ENCODE peak calls at places on chromosomes 16 and 17, in five cellular contexts. E is PC-3, C is AG09309, Z is GM23248, D is kidney epithelial cell. W is an unnamed sample.

GRCh38 chr17:27993161-27993695 is 49.2 kb upstream of the NLK start:
- DNase-seq in E (no peak), C (no peak), Z (no peak), D (no peak), W (no peak)

GRCh38 chr17:18270046-18270850 is 9.8 kb downstream of the MIEF2 start:
- DNase-seq in E (no peak), C (no peak), Z (no peak), D (no peak), W (no peak)

GRCh38 chr17:75712480-75712879 is 8.8 kb upstream of the ITGB4 start:
- DNase-seq in E (peak), C (no peak), Z (peak), D (no peak), W (no peak)

GRCh38 chr17:10875411-10875810 is 37.5 kb upstream of the PIRT start:
- DNase-seq in E (peak), C (no peak), Z (peak), D (no peak), W (no peak)

GRCh38 chr16:8355714-8356113 is 234.6 kb downstream of the TMEM114 start:
- DNase-seq in E (no peak), C (no peak), Z (no peak), D (no peak), W (no peak)

GRCh38 chr17:56583772-56584171 is 9.7 kb upstream of the NOG start:
- DNase-seq in E (no peak), C (no peak), Z (no peak), D (no peak), W (no peak)

GRCh38 chr17:82023447-82024241 is 539 bp downstream of the LRRC45 start:
- DNase-seq in E (no peak), C (no peak), Z (peak), D (no peak), W (no peak)

GRCh38 chr17:34637548-34638525 is 58.5 kb downstream of the TMEM132E start:
- DNase-seq in E (peak), C (peak), Z (peak), D (peak), W (peak)

GRCh38 chr16:56841233-56841632 is 23.8 kb upstream of the SLC12A3 start:
- DNase-seq in E (no peak), C (peak), Z (peak), D (no peak), W (no peak)

GRCh38 chr17:45428954-45429337 is 3.7 kb downstream of the ARHGAP27 start:
- DNase-seq in E (no peak), C (no peak), Z (no peak), D (no peak), W (no peak)

GRCh38 chr17:50872710-50873424 is 6.7 kb upstream of the TOB1 start:
- DNase-seq in E (no peak), C (no peak), Z (peak), D (no peak), W (no peak)

GRCh38 chr17:19538095-19539039 is 4.7 kb downstream of the SLC47A1 start:
- DNase-seq in E (no peak), C (no peak), Z (no peak), D (no peak), W (no peak)

GRCh38 chr16:52068447-52069074 is 478.4 kb downstream of the TOX3 start:
- DNase-seq in E (peak), C (no peak), Z (peak), D (no peak), W (no peak)

GRCh38 chr17:16652847-16653366 is 743 bp downstream of the ZNF624 start:
- DNase-seq in E (peak), C (no peak), Z (no peak), D (no peak), W (no peak)

GRCh38 chr17:76471498-76472257 is 4.3 kb downstream of the AANAT start:
- DNase-seq in E (no peak), C (no peak), Z (no peak), D (no peak), W (no peak)

GRCh38 chr16:88884569-88885271 is 18.3 kb upstream of the PABPN1L start:
- DNase-seq in E (no peak), C (no peak), Z (no peak), D (no peak), W (no peak)

GRCh38 chr17:82358467-82359350 is at the start of gene TEX19:
- DNase-seq in E (peak), C (no peak), Z (no peak), D (no peak), W (no peak)

GRCh38 chr17:40330850-40331470 is 22.0 kb downstream of the RARA start:
- DNase-seq in E (no peak), C (no peak), Z (no peak), D (no peak), W (no peak)
- H3K4me3 ChIP-seq in E (no peak), C (no peak), Z (no peak), D (no peak), W (no peak)

DNA sequence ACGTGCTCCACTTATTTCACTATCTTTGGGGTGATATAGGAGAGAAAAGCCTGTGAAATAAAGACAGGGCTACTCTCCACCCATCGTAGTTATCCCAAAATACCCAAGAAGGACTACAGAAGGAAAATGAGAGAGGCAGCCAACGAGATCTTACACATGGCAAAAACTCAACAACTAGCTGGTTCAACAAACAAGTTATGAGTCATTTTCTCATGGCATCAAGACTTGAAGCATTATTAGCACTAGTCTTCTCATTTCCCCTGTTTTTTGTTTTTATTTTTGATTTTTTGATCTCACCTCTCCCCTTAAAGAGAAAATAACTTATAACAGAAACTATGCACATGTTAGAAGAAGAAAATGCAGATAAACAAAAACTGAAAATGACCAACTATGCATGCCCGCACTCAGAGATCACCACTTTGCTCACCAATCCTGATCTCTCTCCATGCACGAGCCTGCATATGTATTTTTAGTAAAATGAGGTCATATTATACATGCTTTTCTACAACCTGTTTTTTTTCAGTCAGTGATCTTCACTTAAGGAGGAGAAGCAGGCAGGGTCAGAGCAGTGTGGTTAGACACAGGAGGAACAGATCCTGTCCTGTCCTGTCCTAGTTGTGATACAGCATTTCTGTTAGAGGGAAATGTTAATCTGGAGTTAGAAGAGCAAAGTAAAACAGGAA is 22.8 kb downstream of the FAM117A start:
- DNase-seq in E (no peak), C (no peak), Z (peak), D (no peak), W (no peak)
- H3K4me3 ChIP-seq in E (no peak), C (no peak), Z (no peak), D (no peak), W (no peak)

DNA sequence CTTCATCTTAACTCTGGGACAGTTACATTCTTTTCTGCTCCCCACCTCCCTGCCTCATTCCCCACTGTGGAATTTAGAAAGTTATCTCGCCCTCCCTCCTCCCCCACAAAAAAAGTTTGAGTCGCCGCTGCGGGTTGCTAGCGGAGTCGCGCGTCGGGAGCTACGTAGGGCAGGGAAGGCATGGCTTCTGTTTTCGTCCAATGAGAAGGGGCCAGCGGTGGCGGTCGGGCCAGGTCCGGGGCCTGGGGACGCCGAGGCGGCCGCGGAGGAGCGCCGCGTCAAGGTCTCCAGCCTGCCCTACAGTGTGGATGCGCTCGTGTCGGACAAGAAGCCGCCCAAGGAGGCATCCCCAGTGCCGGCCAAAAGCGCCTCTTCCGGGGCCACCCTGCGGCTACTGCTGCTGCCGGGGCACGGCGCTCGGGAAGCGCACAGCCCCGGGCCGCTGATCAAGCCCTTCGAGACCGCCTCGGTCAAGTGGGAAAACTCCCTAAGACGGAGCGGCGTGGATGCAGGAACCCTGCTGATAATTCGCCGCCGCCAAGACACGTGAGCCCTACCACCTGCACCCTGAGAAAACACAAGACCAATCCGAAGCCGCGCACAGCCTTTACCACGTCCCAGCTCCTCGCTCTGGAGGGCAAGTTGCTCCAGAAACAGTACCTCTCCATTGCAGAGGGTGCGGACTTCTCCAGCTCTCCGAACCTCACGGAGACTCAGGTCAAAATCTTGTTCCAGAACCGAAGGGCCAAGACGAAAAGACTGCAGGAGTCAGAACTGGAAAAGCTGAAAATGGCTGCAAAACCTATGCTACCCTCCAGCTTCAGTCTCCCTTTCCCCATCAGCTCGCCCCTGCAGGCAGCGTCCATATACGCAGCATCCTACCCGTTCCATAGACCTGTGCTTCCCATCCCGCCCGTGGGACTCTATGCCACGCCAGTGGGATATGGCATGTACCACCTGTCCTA is 8.9 kb downstream of the OR4D1 start:
- DNase-seq in E (no peak), C (no peak), Z (peak), D (no peak), W (no peak)
- H3K4me3 ChIP-seq in E (no peak), C (no peak), Z (peak), D (no peak), W (peak)

DNA sequence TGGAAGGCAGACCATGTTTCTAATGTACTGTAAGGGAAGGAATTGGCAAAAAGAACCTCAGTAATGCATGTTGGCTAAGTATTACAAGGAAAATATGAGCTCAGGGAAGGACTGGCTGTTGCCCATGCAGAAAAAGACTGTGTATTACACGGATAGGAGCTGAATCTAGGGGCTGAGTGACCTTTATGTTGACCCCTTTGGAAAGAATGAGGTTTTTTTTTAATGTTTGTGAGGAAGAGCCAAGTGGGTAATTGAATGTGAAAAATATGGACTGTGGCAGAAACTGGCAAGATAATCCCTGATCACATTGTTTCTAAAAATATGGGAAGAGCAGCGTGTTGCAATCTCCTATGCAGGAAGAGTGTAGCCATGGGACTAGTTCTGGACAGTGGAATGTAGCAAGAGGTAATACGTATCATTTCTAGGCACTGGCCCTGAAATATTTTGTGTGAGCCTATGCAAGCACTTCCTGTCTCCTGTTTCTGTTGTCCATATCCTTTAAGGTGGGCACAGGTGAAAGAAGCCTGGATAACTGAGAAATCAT is 95.0 kb upstream of the CNTNAP4 start:
- DNase-seq in E (no peak), C (no peak), Z (no peak), D (no peak), W (no peak)
- H3K4me3 ChIP-seq in E (no peak), C (no peak), Z (no peak), D (no peak), W (no peak)

DNA sequence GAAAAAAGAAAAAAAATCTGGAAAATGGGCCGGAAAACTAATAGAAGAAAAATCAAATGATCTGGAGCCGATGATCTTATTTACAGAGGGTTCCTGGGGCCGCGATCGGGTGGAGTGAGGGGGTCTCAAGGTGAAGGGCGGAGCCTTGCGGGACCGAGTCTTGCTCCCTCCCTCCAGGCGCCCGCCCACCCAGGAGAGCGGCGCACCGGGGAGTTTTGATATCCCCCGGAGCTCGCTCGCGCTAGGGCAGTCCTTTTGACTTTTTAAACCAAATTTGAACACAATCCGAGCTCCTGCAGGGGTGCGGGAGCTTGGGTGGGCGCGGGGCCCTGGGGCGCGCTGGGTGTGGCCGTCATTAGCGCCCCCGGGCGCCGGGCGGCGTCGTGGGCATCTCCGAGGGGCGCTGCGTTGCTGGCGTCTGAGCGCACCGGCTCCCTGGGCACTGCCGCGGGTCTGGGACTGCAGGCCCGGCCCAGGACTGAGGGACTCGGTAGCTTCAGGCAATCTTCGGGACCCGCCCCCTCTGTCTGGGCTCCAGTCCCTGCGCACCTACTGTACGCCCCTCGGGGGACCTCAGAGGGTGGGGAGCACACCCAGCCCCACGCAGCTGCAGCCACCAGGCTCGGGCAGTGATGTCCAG is 10.9 kb downstream of the MAF start:
- DNase-seq in E (no peak), C (no peak), Z (no peak), D (no peak), W (no peak)
- H3K4me3 ChIP-seq in E (no peak), C (no peak), Z (no peak), D (peak), W (no peak)

DNA sequence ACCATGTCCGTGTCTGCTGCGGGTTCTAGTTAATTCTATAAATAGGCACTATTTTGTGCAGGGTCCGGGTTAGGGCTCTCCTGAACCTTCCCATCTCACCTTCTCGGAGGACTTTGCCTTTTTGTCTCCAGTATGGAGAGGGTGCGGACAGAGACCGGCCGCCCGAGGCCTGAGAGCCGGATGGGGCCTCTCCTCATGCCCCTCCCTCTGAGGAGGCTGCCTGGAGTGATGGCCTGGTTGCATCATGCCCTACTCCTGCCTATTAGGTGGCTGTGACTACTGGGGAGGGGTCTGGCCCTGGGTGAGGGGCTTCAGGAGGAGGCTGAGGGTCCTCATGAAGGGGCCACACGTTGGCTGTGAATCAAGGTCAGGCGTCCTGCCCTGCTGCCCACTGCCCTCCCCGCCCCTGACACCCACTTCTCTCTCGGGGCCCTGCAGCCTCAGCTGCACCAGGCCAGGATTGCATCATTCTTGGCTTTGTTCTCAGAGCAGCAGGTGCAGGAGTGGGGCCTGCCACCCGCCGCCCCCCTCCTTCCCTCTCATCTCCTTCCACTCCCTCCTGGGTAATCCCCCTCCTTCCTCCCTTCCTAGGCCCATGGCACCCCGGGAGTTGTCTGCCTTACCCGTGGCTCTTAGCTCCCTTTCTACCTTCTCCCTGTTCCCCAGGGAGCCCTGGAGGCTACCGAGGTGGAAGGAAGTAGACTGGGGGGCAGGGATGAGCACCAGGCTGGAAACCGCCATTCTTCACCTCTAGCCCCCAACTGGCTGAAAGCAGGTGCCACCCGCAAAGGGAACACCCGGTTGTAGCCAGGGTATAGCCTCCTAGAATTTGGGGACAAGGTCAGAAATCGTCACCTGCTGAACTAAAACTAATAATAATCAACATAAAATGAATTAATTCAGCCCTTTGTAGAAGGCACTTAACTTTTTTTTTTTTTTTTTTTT is 12.7 kb upstream of the ARHGAP23 start:
- DNase-seq in E (peak), C (no peak), Z (peak), D (no peak), W (no peak)
- H3K4me3 ChIP-seq in E (peak), C (peak), Z (peak), D (no peak), W (peak)

DNA sequence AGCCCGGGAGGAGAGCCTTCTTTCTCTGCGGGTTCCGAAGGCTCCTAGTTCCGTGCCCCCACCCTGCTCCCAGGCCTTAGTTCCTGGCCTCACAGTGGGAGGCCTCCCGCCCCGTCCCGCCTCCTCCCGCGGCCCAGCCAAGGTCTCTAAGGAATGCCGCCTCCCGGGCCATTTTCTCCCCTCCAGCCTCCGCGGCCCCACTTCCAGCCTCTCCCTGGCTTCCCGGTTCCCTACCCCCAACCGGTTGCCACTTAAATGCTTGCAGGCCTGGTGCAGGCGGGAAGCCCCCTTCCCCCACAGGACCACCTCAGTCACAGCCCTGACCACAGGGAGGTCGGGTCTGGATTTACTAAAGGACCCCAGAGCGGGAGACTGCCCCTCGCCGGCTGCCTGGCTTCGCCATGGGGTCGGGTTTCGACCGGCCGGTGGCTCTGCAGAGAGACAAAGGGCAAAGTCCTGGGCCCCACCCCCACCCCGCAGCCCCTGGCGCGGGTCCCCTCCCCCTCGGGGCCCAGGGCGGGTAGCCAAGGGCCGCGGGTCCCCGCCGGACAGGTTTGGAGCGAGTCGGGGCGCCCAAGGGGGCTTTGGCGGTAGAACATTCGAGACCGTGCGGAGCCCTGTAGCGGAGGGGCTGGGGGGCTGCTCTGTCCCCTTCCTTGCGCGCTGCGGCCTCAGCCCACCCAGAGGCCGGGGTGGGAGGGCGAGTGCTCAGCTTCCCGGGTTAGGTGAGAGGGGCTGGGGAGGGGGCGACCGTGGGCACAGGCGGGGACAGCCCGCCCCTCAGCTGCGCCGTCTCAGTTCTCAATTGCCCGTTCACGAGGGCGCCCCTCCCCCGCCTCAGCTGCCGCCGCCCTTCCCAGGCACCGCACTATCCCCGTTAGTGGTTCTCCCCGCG is 16.4 kb downstream of the IGF2BP1 start:
- DNase-seq in E (no peak), C (no peak), Z (peak), D (no peak), W (no peak)
- H3K4me3 ChIP-seq in E (no peak), C (no peak), Z (peak), D (peak), W (peak)

DNA sequence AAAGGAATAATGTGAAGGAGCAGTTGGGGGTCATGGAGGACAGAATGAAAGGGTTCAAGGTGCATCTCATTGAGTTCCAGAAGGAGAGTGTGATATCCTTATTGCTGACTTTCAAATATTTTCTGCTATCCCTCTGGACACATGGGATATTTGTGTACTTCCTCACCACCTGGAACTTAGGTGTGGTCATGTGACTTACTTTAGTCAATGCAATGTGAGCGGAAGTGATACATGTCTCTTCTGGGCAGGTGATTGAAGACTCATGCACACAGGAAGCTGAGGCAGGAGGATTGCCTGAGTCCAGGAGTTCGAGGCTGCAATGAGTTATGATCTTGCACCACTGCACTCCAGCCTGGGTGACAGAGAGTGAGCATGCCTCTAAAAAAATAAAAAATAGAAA is 36.7 kb upstream of the TANC2 start:
- DNase-seq in E (peak), C (no peak), Z (no peak), D (no peak), W (no peak)
- H3K4me3 ChIP-seq in E (no peak), C (no peak), Z (no peak), D (no peak), W (no peak)

DNA sequence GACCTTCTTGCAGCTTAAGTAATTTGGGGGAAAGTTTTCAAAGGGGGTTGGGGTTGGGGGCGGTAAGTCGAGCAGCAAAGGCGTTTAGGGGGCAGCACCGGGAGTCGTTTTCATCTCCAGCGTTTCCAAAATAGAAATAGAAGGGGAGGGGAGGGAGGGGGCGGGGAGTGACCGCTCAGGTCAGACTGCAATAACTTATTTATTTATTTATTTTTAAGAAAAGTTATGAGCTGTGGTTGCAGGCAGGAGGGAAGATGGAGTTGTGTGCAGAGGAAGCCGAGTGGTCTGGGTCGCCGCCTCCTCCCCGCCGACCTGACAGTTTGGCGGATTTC is 1.5 kb downstream of the SOX9 start:
- DNase-seq in E (no peak), C (no peak), Z (no peak), D (no peak), W (no peak)
- H3K4me3 ChIP-seq in E (peak), C (peak), Z (peak), D (peak), W (peak)

W was measured in AG04449.